ENCODE peak calls at places on chromosomes 12 and 14, in five cellular contexts. One of them, this sample, is unnamed.

GRCh38 chr12:90514325-90514724 is 440.7 kb downstream of the CCER1 start:
- DNase-seq in testis: no peak
- DNase-seq in thoracic aorta: no peak
- DNase-seq in activated B cell treated with CpG ODN at 0.5 μM for 24 hours: no peak
- DNase-seq in A549: no peak
- DNase-seq in this sample: no peak

GRCh38 chr12:28290262-28290661 is 100.0 kb downstream of the CCDC91 start:
- DNase-seq in testis: no peak
- DNase-seq in activated B cell treated with CpG ODN at 0.5 μM for 24 hours: no peak
- DNase-seq in A549: peak; percentile 3
- DNase-seq in thoracic aorta: no peak
- DNase-seq in this sample: no peak

GRCh38 chr14:96049932-96050331 is 10.8 kb downstream of the C14orf132 start:
- DNase-seq in thoracic aorta: no peak
- DNase-seq in testis: no peak
- DNase-seq in A549: no peak
- DNase-seq in activated B cell treated with CpG ODN at 0.5 μM for 24 hours: no peak
- DNase-seq in this sample: no peak

GRCh38 chr12:27245039-27245438 is 953 bp downstream of the STK38L start:
- DNase-seq in A549: no peak
- DNase-seq in thoracic aorta: no peak
- DNase-seq in testis: no peak
- DNase-seq in activated B cell treated with CpG ODN at 0.5 μM for 24 hours: no peak
- DNase-seq in this sample: no peak

GRCh38 chr12:127579446-127579845 is 687.5 kb upstream of the TMEM132C start:
- DNase-seq in A549: no peak
- DNase-seq in thoracic aorta: no peak
- DNase-seq in testis: no peak
- DNase-seq in activated B cell treated with CpG ODN at 0.5 μM for 24 hours: no peak
- DNase-seq in this sample: no peak

GRCh38 chr12:89927226-89927698 is 218.6 kb upstream of the ATP2B1 start:
- DNase-seq in testis: no peak
- DNase-seq in thoracic aorta: no peak
- DNase-seq in activated B cell treated with CpG ODN at 0.5 μM for 24 hours: no peak
- DNase-seq in A549: no peak
- DNase-seq in this sample: no peak

GRCh38 chr12:56634837-56635538 is 4.9 kb upstream of the BAZ2A start:
- DNase-seq in testis: peak; percentile 89
- DNase-seq in A549: peak; percentile 94
- DNase-seq in activated B cell treated with CpG ODN at 0.5 μM for 24 hours: peak; percentile 70
- DNase-seq in thoracic aorta: no peak
- DNase-seq in this sample: peak; percentile 95

GRCh38 chr12:132771126-132771838 is 9.7 kb upstream of the ANKLE2 start:
- DNase-seq in activated B cell treated with CpG ODN at 0.5 μM for 24 hours: peak; percentile 38
- DNase-seq in thoracic aorta: no peak
- DNase-seq in A549: no peak
- DNase-seq in testis: no peak
- DNase-seq in this sample: no peak

GRCh38 chr12:124632510-124632909 is 65.1 kb upstream of the NCOR2 start:
- DNase-seq in activated B cell treated with CpG ODN at 0.5 μM for 24 hours: no peak
- DNase-seq in A549: peak; percentile 30
- DNase-seq in thoracic aorta: no peak
- DNase-seq in testis: peak; percentile 84
- DNase-seq in this sample: no peak

GRCh38 chr12:94192506-94192905 is 44.1 kb downstream of the PLXNC1 start:
- DNase-seq in thoracic aorta: no peak
- DNase-seq in A549: no peak
- DNase-seq in testis: no peak
- DNase-seq in activated B cell treated with CpG ODN at 0.5 μM for 24 hours: no peak
- DNase-seq in this sample: no peak

GRCh38 chr12:100199347-100200136 is 1.1 kb upstream of the ACTR6 start:
- DNase-seq in activated B cell treated with CpG ODN at 0.5 μM for 24 hours: peak; percentile 75
- DNase-seq in A549: peak; percentile 73
- DNase-seq in testis: peak; percentile 82
- DNase-seq in thoracic aorta: no peak
- DNase-seq in this sample: peak; percentile 69

GRCh38 chr12:52487211-52487610 is 5.8 kb downstream of the KRT6A start:
- DNase-seq in thoracic aorta: no peak
- DNase-seq in testis: no peak
- DNase-seq in activated B cell treated with CpG ODN at 0.5 μM for 24 hours: no peak
- DNase-seq in A549: no peak
- DNase-seq in this sample: no peak

GRCh38 chr14:36874396-36875138 is 212.9 kb downstream of the PAX9 start:
- DNase-seq in activated B cell treated with CpG ODN at 0.5 μM for 24 hours: no peak
- DNase-seq in thoracic aorta: no peak
- DNase-seq in A549: no peak
- DNase-seq in testis: no peak
- DNase-seq in this sample: peak; percentile 35

GRCh38 chr14:66284346-66284745 is 201.8 kb upstream of the CCDC196 start:
- DNase-seq in testis: no peak
- DNase-seq in thoracic aorta: no peak
- DNase-seq in activated B cell treated with CpG ODN at 0.5 μM for 24 hours: no peak
- DNase-seq in A549: peak; percentile 41
- DNase-seq in this sample: peak; percentile 20

GRCh38 chr12:7959278-7960063 is 23.5 kb upstream of the SLC2A3 start:
- DNase-seq in activated B cell treated with CpG ODN at 0.5 μM for 24 hours: peak; percentile 22
- DNase-seq in testis: no peak
- DNase-seq in A549: no peak
- DNase-seq in thoracic aorta: no peak
- DNase-seq in this sample: peak; percentile 96

GRCh38 chr12:51699219-51699618 is 108.2 kb downstream of the SCN8A start:
- DNase-seq in A549: no peak
- DNase-seq in thoracic aorta: no peak
- DNase-seq in testis: no peak
- DNase-seq in activated B cell treated with CpG ODN at 0.5 μM for 24 hours: no peak
- DNase-seq in this sample: no peak

GRCh38 chr12:22687677-22688076 is 62.7 kb downstream of the ETNK1 start:
- DNase-seq in activated B cell treated with CpG ODN at 0.5 μM for 24 hours: no peak
- DNase-seq in A549: no peak
- DNase-seq in testis: no peak
- DNase-seq in thoracic aorta: no peak
- DNase-seq in this sample: peak; percentile 21

GRCh38 chr14:104826197-104826857 is 25.4 kb downstream of the ZBTB42 start:
- DNase-seq in A549: peak; percentile 82
- DNase-seq in testis: peak; percentile 90
- DNase-seq in thoracic aorta: peak; percentile 47
- DNase-seq in activated B cell treated with CpG ODN at 0.5 μM for 24 hours: peak; percentile 97
- DNase-seq in this sample: peak; percentile 82

GRCh38 chr14:50821471-50822464 is 9.2 kb downstream of the NIN start:
- DNase-seq in testis: no peak
- DNase-seq in activated B cell treated with CpG ODN at 0.5 μM for 24 hours: no peak
- DNase-seq in A549: no peak
- DNase-seq in thoracic aorta: no peak
- DNase-seq in this sample: no peak

GRCh38 chr12:49872781-49873181 is 29.9 kb upstream of the BCDIN3D start:
- DNase-seq in thoracic aorta: no peak
- DNase-seq in activated B cell treated with CpG ODN at 0.5 μM for 24 hours: no peak
- DNase-seq in A549: no peak
- DNase-seq in testis: peak; percentile 29
- DNase-seq in this sample: no peak

GRCh38 chr14:103071544-103072251 is 12.3 kb upstream of the LBHD2 start:
- DNase-seq in thoracic aorta: no peak
- DNase-seq in A549: peak; percentile 64
- DNase-seq in testis: no peak
- DNase-seq in activated B cell treated with CpG ODN at 0.5 μM for 24 hours: no peak
- DNase-seq in this sample: peak; percentile 73

GRCh38 chr12:65854629-65855028 is 30.3 kb downstream of the HMGA2 start:
- DNase-seq in activated B cell treated with CpG ODN at 0.5 μM for 24 hours: no peak
- DNase-seq in thoracic aorta: no peak
- DNase-seq in A549: no peak
- DNase-seq in testis: no peak
- DNase-seq in this sample: no peak

GRCh38 chr12:19642305-19642704 is 203.0 kb downstream of the AEBP2 start:
- DNase-seq in A549: no peak
- DNase-seq in activated B cell treated with CpG ODN at 0.5 μM for 24 hours: no peak
- DNase-seq in testis: no peak
- DNase-seq in thoracic aorta: no peak
- DNase-seq in this sample: no peak

GRCh38 chr12:45989857-45990467 is 412 bp downstream of the SCAF11 start:
- DNase-seq in testis: peak; percentile 75
- DNase-seq in thoracic aorta: peak; percentile 6
- DNase-seq in A549: peak; percentile 63
- DNase-seq in activated B cell treated with CpG ODN at 0.5 μM for 24 hours: peak; percentile 64
- DNase-seq in this sample: no peak

DNA sequence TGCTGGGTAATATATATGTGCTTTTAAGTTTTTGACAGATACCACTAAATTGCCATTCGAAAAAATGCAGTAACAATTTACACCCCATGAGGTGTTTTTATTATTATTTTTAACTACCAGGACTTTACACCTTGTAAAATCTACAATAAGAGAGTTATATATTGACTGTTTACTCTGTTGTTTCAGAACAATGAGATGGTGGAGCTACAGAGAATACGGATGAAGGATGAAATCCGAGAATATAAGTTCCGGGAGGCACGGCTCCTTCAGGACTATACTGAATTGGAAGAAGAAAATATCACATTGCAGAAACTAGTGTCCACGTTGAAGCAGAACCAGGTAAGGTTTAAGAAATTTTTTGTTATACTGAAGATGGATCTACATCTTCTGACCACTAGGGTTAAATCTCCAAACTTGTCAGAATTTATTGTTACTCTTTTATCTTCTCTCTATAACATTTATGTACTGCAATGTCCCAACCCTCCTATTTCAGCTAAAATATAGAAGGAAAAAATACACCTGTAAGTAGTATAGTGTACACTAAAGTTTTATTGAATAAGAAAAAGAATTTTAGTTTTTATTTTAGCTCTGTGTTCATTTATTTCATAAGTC is 105.4 kb upstream of the FGD4 start:
- DNase-seq in activated B cell treated with CpG ODN at 0.5 μM for 24 hours: no peak
- DNase-seq in A549: no peak
- DNase-seq in thoracic aorta: no peak
- DNase-seq in testis: no peak
- DNase-seq in this sample: no peak
- TF ChIP-seq CTCF in activated B cell treated with CpG ODN at 0.5 μM for 24 hours: no peak
- TF ChIP-seq CTCF in A549: no peak
- TF ChIP-seq CTCF in thoracic aorta: no peak
- TF ChIP-seq CTCF in testis: no peak
- TF ChIP-seq CTCF in this sample: no peak

GRCh38 chr14:74541225-74541624 is 47.7 kb downstream of the ISCA2 start:
- DNase-seq in testis: no peak
- DNase-seq in A549: no peak
- DNase-seq in thoracic aorta: no peak
- DNase-seq in activated B cell treated with CpG ODN at 0.5 μM for 24 hours: no peak
- DNase-seq in this sample: no peak

GRCh38 chr14:74543771-74544170 is 50.2 kb downstream of the ISCA2 start:
- DNase-seq in thoracic aorta: no peak
- DNase-seq in A549: no peak
- DNase-seq in testis: no peak
- DNase-seq in activated B cell treated with CpG ODN at 0.5 μM for 24 hours: no peak
- DNase-seq in this sample: no peak

GRCh38 chr14:74545386-74545785 is 51.8 kb downstream of the ISCA2 start:
- DNase-seq in A549: no peak
- DNase-seq in thoracic aorta: no peak
- DNase-seq in testis: no peak
- DNase-seq in activated B cell treated with CpG ODN at 0.5 μM for 24 hours: no peak
- DNase-seq in this sample: no peak

GRCh38 chr14:74539503-74539902 is 45.9 kb downstream of the ISCA2 start:
- DNase-seq in A549: no peak
- DNase-seq in activated B cell treated with CpG ODN at 0.5 μM for 24 hours: no peak
- DNase-seq in thoracic aorta: no peak
- DNase-seq in testis: no peak
- DNase-seq in this sample: no peak

GRCh38 chr14:74542056-74542685 is 48.6 kb downstream of the ISCA2 start:
- DNase-seq in testis: no peak
- DNase-seq in A549: no peak
- DNase-seq in activated B cell treated with CpG ODN at 0.5 μM for 24 hours: no peak
- DNase-seq in thoracic aorta: no peak
- DNase-seq in this sample: no peak
- TF ChIP-seq CTCF in testis: no peak
- TF ChIP-seq CTCF in A549: no peak
- TF ChIP-seq CTCF in activated B cell treated with CpG ODN at 0.5 μM for 24 hours: no peak
- TF ChIP-seq CTCF in thoracic aorta: no peak
- TF ChIP-seq CTCF in this sample: no peak

DNA sequence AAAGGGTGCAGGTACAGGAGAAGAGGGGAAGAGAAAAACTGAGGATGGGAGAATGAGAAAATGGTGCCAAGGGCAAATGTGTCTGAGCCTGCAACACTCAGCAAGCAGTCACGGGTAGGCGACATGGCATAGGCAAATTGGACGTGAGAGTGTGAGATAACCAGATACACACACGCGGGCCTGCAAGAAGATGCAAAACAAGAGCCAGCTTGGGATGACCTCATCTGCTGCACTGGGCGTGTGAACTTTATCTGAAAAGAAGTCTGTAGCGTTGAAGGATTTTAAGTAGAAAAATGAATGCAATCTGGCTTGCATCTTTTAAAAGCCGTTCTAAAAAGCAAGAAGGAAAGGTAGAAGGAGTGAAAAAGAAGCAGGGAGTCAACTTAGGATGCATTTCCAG is 160.4 kb downstream of the NTF3 start:
- DNase-seq in activated B cell treated with CpG ODN at 0.5 μM for 24 hours: no peak
- DNase-seq in A549: no peak
- DNase-seq in thoracic aorta: no peak
- DNase-seq in testis: no peak
- DNase-seq in this sample: no peak
- TF ChIP-seq CTCF in activated B cell treated with CpG ODN at 0.5 μM for 24 hours: no peak
- TF ChIP-seq CTCF in A549: no peak
- TF ChIP-seq CTCF in thoracic aorta: no peak
- TF ChIP-seq CTCF in testis: no peak
- TF ChIP-seq CTCF in this sample: no peak

DNA sequence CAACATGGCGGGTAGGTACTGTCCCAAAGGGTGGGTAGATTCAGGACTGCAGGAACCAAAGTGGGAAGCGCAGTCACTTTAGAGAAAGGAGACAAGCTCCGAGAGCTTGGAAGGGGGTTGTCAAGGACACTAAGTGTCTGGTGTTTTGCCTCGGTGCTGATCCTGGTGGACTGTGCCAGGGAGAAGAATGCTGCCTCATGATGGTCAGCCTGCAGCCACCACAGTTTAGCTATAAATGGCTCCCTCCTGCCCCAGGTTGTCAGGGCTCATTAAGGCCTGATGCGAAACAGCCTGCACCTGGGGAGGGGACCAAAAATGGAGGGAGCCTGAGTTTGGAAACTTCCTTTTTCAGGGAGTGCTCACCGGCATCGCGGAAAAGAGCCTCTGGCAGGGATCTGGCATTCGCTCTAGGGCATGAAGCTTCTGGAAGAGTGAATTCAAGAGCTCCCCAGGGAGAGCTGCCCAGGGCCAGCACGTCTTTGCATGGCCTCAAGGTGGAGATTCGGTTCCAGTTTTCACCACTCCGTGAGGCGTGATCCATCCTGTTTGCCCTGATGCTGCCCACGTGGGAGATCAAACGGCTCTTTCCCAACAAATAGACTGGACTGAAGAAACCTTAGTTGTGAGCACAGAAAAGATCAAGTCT is 164.0 kb downstream of the FOXN3 start:
- DNase-seq in A549: peak; percentile 11
- DNase-seq in thoracic aorta: no peak
- DNase-seq in activated B cell treated with CpG ODN at 0.5 μM for 24 hours: no peak
- DNase-seq in testis: no peak
- DNase-seq in this sample: peak; percentile 17
- TF ChIP-seq CTCF in A549: no peak
- TF ChIP-seq CTCF in thoracic aorta: peak; percentile 33
- TF ChIP-seq CTCF in activated B cell treated with CpG ODN at 0.5 μM for 24 hours: no peak
- TF ChIP-seq CTCF in testis: no peak
- TF ChIP-seq CTCF in this sample: no peak